ENCODE peak calls at places on chromosomes 12 and 14, in six cellular contexts. B is cardiac fibroblast, H is AG10803, M is GM12878, V is RWPE2, K is upper lobe of right lung. E is an unnamed sample.
A peak's percentile ranks its signal among the peaks of the same experiment; 100 is the strongest.

GRCh38 chr12:47742253-47742825 is 16.3 kb downstream of the RAPGEF3 start:
- DNase-seq in B (peak; percentile 50), H (no peak), M (no peak), V (no peak), K (peak; percentile 85), E (peak; percentile 71)

GRCh38 chr12:21300632-21301031 is 34.1 kb downstream of the SLCO1A2 start:
- DNase-seq in B (peak; percentile 5), H (no peak), M (no peak), V (no peak), K (no peak), E (no peak)

GRCh38 chr12:47689215-47689614 is 16.6 kb downstream of the RPAP3 start:
- DNase-seq in B (no peak), H (no peak), M (no peak), V (no peak), K (no peak), E (no peak)

GRCh38 chr12:124704619-124705018 is 137.2 kb upstream of the NCOR2 start:
- DNase-seq in B (no peak), H (no peak), M (no peak), V (no peak), K (no peak), E (no peak)

GRCh38 chr14:54603362-54603761 is 36.4 kb downstream of the SAMD4A start:
- DNase-seq in B (peak; percentile 87), H (peak; percentile 60), M (no peak), V (no peak), K (no peak), E (no peak)

GRCh38 chr12:44157359-44157758 is 321.5 kb downstream of the TMEM117 start:
- DNase-seq in B (no peak), H (no peak), M (no peak), V (no peak), K (no peak), E (peak; percentile 25)

GRCh38 chr12:904010-904414 is 45.5 kb downstream of the RAD52 start:
- DNase-seq in B (no peak), H (no peak), M (no peak), V (no peak), K (no peak), E (no peak)

GRCh38 chr12:31477669-31478068 is 113.3 kb downstream of the DENND5B start:
- DNase-seq in B (no peak), H (no peak), M (peak; percentile 32), V (no peak), K (no peak), E (peak; percentile 74)

GRCh38 chr14:24426150-24426911 is 3.1 kb downstream of the CBLN3 start:
- DNase-seq in B (no peak), H (no peak), M (no peak), V (no peak), K (no peak), E (no peak)

GRCh38 chr12:22318122-22318737 is 16.3 kb downstream of the ST8SIA1 start:
- DNase-seq in B (peak; percentile 44), H (peak; percentile 25), M (no peak), V (no peak), K (no peak), E (no peak)

GRCh38 chr14:51652168-51653095 is 722 bp downstream of the FRMD6 start:
- DNase-seq in B (no peak), H (no peak), M (no peak), V (peak; percentile 76), K (no peak), E (no peak)

GRCh38 chr12:131033886-131034482 is 80.3 kb downstream of the ADGRD1 start:
- DNase-seq in B (no peak), H (no peak), M (no peak), V (no peak), K (no peak), E (no peak)

GRCh38 chr12:89414851-89415250 is 62.5 kb upstream of the DUSP6 start:
- DNase-seq in B (peak; percentile 66), H (peak; percentile 86), M (no peak), V (no peak), K (no peak), E (no peak)

GRCh38 chr14:105181542-105182295 is 607 bp upstream of the NUDT14 start:
- DNase-seq in B (no peak), H (no peak), M (no peak), V (no peak), K (no peak), E (no peak)

GRCh38 chr12:93336344-93336743 is 41.4 kb upstream of the NUDT4 start:
- DNase-seq in B (peak; percentile 51), H (peak; percentile 35), M (no peak), V (no peak), K (no peak), E (no peak)

GRCh38 chr12:25906651-25907340 is 51.7 kb upstream of the RASSF8 start:
- DNase-seq in B (no peak), H (no peak), M (no peak), V (no peak), K (no peak), E (no peak)

GRCh38 chr14:76829650-76830421 is 3.6 kb downstream of the LRRC74A start:
- DNase-seq in B (peak; percentile 47), H (peak; percentile 34), M (no peak), V (no peak), K (no peak), E (no peak)

GRCh38 chr14:100283984-100284881 is 22.0 kb downstream of the SLC25A29 start:
- DNase-seq in B (no peak), H (no peak), M (no peak), V (no peak), K (peak; percentile 55), E (no peak)

GRCh38 chr14:100287202-100287997 is 18.8 kb downstream of the SLC25A29 start:
- DNase-seq in B (no peak), H (no peak), M (no peak), V (no peak), K (peak; percentile 31), E (no peak)

GRCh38 chr14:100286484-100287191 is 19.6 kb downstream of the SLC25A29 start:
- DNase-seq in B (no peak), H (no peak), M (no peak), V (no peak), K (peak; percentile 56), E (no peak)

GRCh38 chr14:100285021-100285912 is 21.0 kb downstream of the SLC25A29 start:
- DNase-seq in B (peak; percentile 59), H (peak; percentile 66), M (no peak), V (no peak), K (peak; percentile 89), E (peak; percentile 86)

DNA sequence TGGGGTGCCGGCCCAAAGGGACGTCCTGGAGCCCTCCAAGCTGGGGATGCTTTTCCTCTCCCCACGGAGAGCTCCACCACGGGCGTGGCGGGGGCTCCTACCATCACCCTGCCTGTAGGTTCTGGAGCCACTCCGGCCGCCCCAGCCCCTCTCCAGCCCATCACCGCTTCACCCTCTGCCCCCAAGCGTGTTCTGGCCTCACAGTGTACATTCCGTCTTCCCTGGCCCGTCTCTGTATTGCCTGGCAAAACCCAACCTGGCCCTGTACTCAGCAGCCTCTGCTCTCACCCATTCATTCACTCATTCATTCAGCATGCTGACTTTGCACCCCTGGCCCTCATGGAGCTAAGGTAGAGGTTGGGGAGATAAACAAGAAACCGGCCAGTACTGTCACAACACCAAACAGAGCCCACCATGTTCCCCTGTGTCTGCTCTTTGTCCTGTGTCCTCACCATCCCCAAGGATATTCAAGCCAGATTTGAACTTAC is 20.3 kb downstream of the SLC25A29 start:
- DNase-seq in B (no peak), H (no peak), M (no peak), V (no peak), K (no peak), E (no peak)
- H3K4me3 ChIP-seq in B (peak overlapping the region; percentile 50), H (peak overlapping the region; percentile 71), M (peak overlapping the region; percentile 84), V (peak overlapping the region; percentile 88), K (peak overlapping the region; percentile 76), E (peak overlapping the region; percentile 75)

GRCh38 chr12:46005151-46005797 is 14.9 kb upstream of the SCAF11 start:
- DNase-seq in B (peak; percentile 45), H (peak; percentile 23), M (no peak), V (no peak), K (no peak), E (no peak)
- TF ChIP-seq CTCF in B (peak; percentile 17), H (peak; percentile 56), M (no peak), V (peak; percentile 61), K (peak; percentile 39), E (no peak)

DNA sequence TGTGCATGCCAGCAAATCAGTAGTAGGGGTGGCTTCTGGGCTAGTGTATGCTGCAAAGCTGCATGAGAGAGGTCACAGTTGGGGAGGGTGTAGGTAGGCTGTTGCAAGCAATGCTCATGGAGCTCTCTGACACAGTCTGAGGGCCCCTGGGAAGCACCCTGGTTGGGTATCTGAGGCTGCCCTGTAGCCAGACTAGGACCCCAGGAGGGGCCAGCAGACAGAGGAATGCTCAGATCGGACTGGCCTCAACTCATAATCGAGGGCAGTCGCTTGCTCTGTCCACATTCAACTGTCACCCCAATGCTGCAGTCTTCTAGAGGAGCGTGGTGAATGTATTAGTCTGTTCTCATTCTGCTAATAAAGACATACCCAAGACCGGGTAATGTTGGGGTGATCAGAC is 204.0 kb upstream of the ALG10 start:
- DNase-seq in B (no peak), H (no peak), M (no peak), V (no peak), K (no peak), E (no peak)
- H3K4me3 ChIP-seq in B (no peak overlapping the region), H (no peak overlapping the region), M (no peak overlapping the region), V (no peak overlapping the region), K (no peak overlapping the region), E (no peak overlapping the region)

GRCh38 chr14:23286020-23286903 is at the start of gene HOMEZ:
- DNase-seq in B (peak; percentile 99), H (peak; percentile 99), M (peak; percentile 95), V (peak; percentile 100), K (peak; percentile 100), E (peak; percentile 99)
- TF ChIP-seq CTCF in B (no peak), H (peak; percentile 20), M (no peak), V (no peak), K (peak; percentile 27), E (peak; percentile 2)

DNA sequence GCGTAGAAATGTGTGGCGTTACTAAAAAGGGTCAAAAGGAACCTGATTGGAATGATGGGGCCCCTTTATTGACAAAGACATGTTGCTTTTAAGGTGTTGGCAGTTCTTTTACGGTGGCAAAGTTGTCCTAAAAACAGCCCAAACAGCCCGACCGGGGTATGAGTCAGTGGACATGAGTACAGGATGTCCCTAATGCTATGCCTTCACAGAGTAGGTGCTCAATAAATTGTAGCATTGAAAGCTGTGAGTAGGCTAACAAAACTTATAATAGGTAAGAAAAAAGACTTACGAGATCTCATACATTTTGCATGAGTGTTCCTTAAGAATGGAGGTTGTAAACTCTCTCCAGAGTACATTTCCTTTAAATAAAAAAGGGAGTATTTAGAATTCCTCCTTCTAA is 2.6 kb downstream of the ELK3 start:
- DNase-seq in B (peak; percentile 78), H (peak; percentile 33), M (no peak), V (no peak), K (no peak), E (no peak)
- H3K4me3 ChIP-seq in B (peak overlapping the region; percentile 95), H (peak overlapping the region; percentile 98), M (no peak overlapping the region), V (peak overlapping the region; percentile 78), K (peak overlapping the region; percentile 83), E (no peak overlapping the region)

DNA sequence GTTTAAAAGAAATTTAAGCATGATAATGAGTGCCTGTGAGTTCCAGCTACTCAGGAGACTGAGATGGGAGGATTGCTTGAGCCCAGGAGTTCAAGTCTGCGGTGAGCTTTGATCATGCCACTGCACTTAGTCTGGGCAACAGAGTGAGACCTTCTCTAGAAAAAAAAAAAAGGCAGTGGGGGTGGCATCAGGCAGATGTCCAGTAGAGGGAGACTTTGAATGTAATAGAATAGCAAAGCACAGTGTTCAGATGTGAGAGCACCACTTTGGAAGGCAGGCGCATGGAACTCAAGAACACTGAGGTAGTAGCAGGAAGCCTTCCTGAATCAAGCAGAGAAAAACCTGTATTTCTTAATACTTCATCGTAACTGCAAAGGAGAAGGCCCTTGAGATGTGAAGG is 394.5 kb upstream of the GARIN6 start:
- DNase-seq in B (no peak), H (no peak), M (no peak), V (no peak), K (no peak), E (peak; percentile 37)
- TF ChIP-seq CTCF in B (no peak), H (no peak), M (peak; percentile 29), V (peak; percentile 13), K (no peak), E (peak; percentile 28)